ENCODE peak calls at places on chromosomes 7 and 10, in nine cellular contexts. L is CD4-positive, alpha-beta T cell; P is suprapubic skin; Y is adrenal gland; J is brain microvascular endothelial cell; O is A549; S is A673; I is cardiac muscle cell; Z is AG04450. A is an unnamed sample.

GRCh38 chr7:135772639-135773019 is 24.0 kb upstream of the FAM180A start:
- DNase-seq in I (no peak), L (no peak), S (no peak), O (no peak), Z (no peak), Y (no peak), J (no peak), P (no peak), A (no peak)

GRCh38 chr7:28957822-28958234 is 302 bp downstream of the TRIL start:
- DNase-seq in Z (no peak), I (peak; percentile 37), O (no peak), S (peak; percentile 27), Y (no peak), P (no peak), L (no peak), J (no peak), A (no peak)

GRCh38 chr7:17661982-17662585 is 278.2 kb downstream of the SNX13 start:
- DNase-seq in S (no peak), Z (no peak), J (no peak), O (no peak), I (no peak), Y (no peak), P (no peak), L (no peak), A (no peak)

GRCh38 chr7:24725554-24726260 is 31.6 kb downstream of the GSDME start:
- DNase-seq in P (no peak), J (no peak), S (no peak), I (no peak), Z (no peak), Y (no peak), O (no peak), L (no peak), A (no peak)

GRCh38 chr10:31242902-31243301 is 76.1 kb upstream of the ZEB1 start:
- DNase-seq in I (no peak), P (no peak), Z (peak; percentile 88), O (peak; percentile 40), Y (peak; percentile 17), L (no peak), S (peak; percentile 2), J (peak; percentile 83), A (no peak)

GRCh38 chr10:80523776-80524175 is 13.9 kb upstream of the SH2D4B start:
- DNase-seq in Z (no peak), P (no peak), S (no peak), Y (no peak), O (no peak), I (no peak), L (no peak), J (no peak), A (no peak)

GRCh38 chr10:55329796-55330195 is 528.8 kb upstream of the PCDH15 start:
- DNase-seq in Z (no peak), P (no peak), J (no peak), O (no peak), L (no peak), Y (no peak), I (no peak), S (no peak), A (no peak)

GRCh38 chr7:127690806-127691205 is 38.8 kb downstream of the SND1 start:
- DNase-seq in J (no peak), O (no peak), Y (no peak), Z (no peak), S (no peak), P (no peak), I (no peak), L (no peak), A (no peak)

GRCh38 chr7:157299317-157299612 is 37.5 kb upstream of the DNAJB6 start:
- DNase-seq in J (no peak), P (no peak), I (no peak), S (no peak), O (no peak), Y (no peak), L (no peak), Z (no peak), A (no peak)

GRCh38 chr10:22552888-22553378 is 161.4 kb downstream of the PIP4K2A start:
- DNase-seq in I (peak; percentile 25), L (no peak), O (no peak), P (no peak), Z (no peak), S (no peak), Y (no peak), J (no peak), A (no peak)

GRCh38 chr7:140672382-140673062 is at the start of gene ADCK2:
- DNase-seq in S (peak; percentile 35), Z (no peak), J (no peak), L (peak; percentile 49), O (peak; percentile 86), Y (peak; percentile 42), I (peak; percentile 62), P (no peak), A (no peak)

DNA sequence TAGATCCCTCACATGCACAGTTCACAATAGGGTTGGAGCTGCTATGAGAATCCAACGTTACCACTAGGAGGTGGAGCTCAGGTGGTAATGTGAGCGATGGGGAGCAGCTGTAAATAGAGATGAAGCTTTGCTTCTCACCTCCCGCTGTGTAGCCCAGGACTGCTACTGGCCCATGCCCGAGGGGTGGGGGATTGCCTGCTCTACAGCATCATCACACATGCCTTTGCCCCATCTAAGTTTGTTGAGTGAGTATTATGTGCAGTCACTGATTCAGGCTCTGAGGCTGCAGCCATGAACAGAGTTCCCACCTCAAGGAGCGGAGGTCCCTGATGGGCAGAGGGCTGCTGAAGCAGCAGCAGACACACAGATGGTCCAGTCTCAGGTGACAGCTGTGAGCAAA is 94.1 kb downstream of the CHST15 start:
- DNase-seq in J (no peak), L (no peak), P (no peak), Y (no peak), O (no peak), S (no peak), Z (no peak), I (no peak), A (no peak)
- TF ChIP-seq CTCF in J (no peak), L (no peak), P (no peak), Y (no peak), O (no peak), S (no peak), Z (no peak), I (no peak), A (no peak)

GRCh38 chr10:59991661-59992060 is 85.3 kb upstream of the CCDC6 start:
- DNase-seq in J (peak; percentile 38), O (peak; percentile 13), Z (no peak), S (no peak), L (no peak), Y (no peak), P (no peak), I (no peak), A (peak; percentile 79)
- H3K27ac ChIP-seq in J (peak overlapping the region; percentile 19), O (peak overlapping the region; percentile 69), Z (no peak overlapping the region), S (no peak overlapping the region), L (no peak overlapping the region), Y (no peak overlapping the region), P (peak overlapping the region; percentile 77), I (no peak overlapping the region), A (peak overlapping the region; percentile 85)

DNA sequence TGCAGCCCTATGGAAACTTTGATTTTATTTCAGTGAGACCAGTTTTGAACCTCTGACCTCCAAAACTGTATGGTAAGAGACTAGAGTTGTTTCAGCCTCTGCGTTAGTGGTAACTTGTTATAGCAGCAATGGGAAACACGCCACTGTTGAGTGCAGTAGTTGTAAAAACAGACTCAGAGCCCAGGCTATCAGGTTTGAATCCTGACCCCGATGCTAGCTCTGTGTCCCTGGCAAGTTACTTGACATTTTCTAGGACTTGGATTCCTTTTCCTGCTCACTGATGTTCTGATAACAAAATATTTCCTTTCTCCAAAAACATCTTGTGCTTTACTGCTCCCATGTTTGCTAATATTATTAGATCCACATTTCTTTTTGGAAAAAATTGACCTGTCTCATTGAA is 131.0 kb downstream of the PLXDC2 start:
- DNase-seq in S (no peak), Z (no peak), J (no peak), O (no peak), L (no peak), P (no peak), I (no peak), Y (no peak), A (no peak)
- TF ChIP-seq CTCF in S (no peak), Z (no peak), J (no peak), O (no peak), L (no peak), P (no peak), I (no peak), Y (no peak), A (no peak)

GRCh38 chr7:27117687-27118491 is 12.7 kb downstream of the HOXA4 start:
- DNase-seq in S (no peak), Z (peak; percentile 92), P (no peak), Y (peak; percentile 26), O (no peak), L (no peak), I (no peak), J (no peak), A (no peak)
- H3K27ac ChIP-seq in S (no peak overlapping the region), Z (peak overlapping the region; percentile 92), P (no peak overlapping the region), Y (peak overlapping the region; percentile 83), O (peak overlapping the region; percentile 83), L (no peak overlapping the region), I (no peak overlapping the region), J (no peak overlapping the region), A (no peak overlapping the region)

GRCh38 chr10:3196971-3197353 is 24.4 kb upstream of the PITRM1 start:
- DNase-seq in Z (no peak), P (no peak), S (no peak), Y (no peak), O (no peak), I (no peak), L (no peak), J (no peak), A (no peak)

GRCh38 chr10:3194871-3195270 is 22.3 kb upstream of the PITRM1 start:
- DNase-seq in O (no peak), Z (no peak), L (no peak), Y (no peak), J (no peak), I (no peak), S (no peak), P (no peak), A (no peak)

GRCh38 chr10:3195286-3195685 is 22.7 kb upstream of the PITRM1 start:
- DNase-seq in O (no peak), J (no peak), P (no peak), L (no peak), I (no peak), Z (no peak), S (no peak), Y (no peak), A (no peak)

GRCh38 chr10:3196482-3196881 is 23.9 kb upstream of the PITRM1 start:
- DNase-seq in L (no peak), J (no peak), I (no peak), Z (no peak), Y (no peak), P (no peak), S (no peak), O (no peak), A (no peak)

DNA sequence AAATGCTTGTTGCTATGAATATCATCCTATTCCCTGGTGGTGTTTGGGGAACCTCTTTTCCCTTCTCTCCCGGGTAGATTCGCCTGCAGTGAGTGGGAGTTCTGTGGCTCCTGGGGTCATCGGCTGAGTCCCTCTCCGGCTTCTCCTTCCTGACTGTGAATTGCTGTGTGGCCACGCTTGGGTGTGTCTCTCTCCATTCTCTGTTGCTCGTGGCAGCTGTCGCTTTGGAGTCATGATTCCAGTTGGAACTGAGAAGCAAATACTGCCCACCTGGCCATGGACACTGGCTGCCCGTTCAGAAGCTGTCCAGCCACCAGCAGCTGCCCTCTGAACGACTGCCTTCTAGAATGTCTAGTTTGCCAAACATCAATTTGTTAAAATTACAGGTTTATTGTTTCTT is 23.1 kb upstream of the PITRM1 start:
- DNase-seq in Y (no peak), P (no peak), I (no peak), S (no peak), Z (no peak), O (no peak), L (no peak), J (no peak), A (no peak)
- TF ChIP-seq CTCF in Y (no peak), P (no peak), I (no peak), S (no peak), Z (no peak), O (no peak), L (no peak), J (no peak), A (no peak)

GRCh38 chr7:70721500-70721899 is 410.4 kb upstream of the GALNT17 start:
- DNase-seq in Y (no peak), P (no peak), Z (no peak), O (no peak), L (no peak), I (no peak), J (no peak), S (no peak), A (no peak)
- H3K27ac ChIP-seq in Y (no peak overlapping the region), P (no peak overlapping the region), Z (no peak overlapping the region), O (no peak overlapping the region), L (no peak overlapping the region), I (no peak overlapping the region), J (no peak overlapping the region), S (no peak overlapping the region), A (no peak overlapping the region)

A was measured in keratinocyte.